ENCODE peak calls at places on chromosomes 7 and 10, in six cellular contexts. B is RWPE1, Z is A172, W is progenitor cell of endocrine pancreas, Q is hepatocyte, R is renal cortical epithelial cell. T is an unnamed sample.

GRCh38 chr10:51462076-51462779 is 237.2 kb downstream of the CSTF2T start:
- DNase-seq in Z (no peak), Q (no peak), B (peak; percentile 66), R (peak; percentile 25), W (no peak), T (no peak)

GRCh38 chr7:55180821-55181542 is 162.2 kb downstream of the EGFR start:
- DNase-seq in Z (no peak), B (no peak), R (no peak), W (no peak), Q (peak; percentile 82), T (no peak)

GRCh38 chr10:121589553-121589952 is 8.7 kb downstream of the FGFR2 start:
- DNase-seq in W (no peak), B (no peak), R (no peak), Z (no peak), Q (no peak), T (no peak)

GRCh38 chr10:114372179-114372578 is 32.1 kb downstream of the AFAP1L2 start:
- DNase-seq in W (no peak), B (no peak), Z (peak; percentile 21), Q (no peak), R (no peak), T (no peak)

GRCh38 chr7:91357379-91357778 is 93.1 kb downstream of the FZD1 start:
- DNase-seq in Z (peak; percentile 16), B (no peak), Q (no peak), R (peak; percentile 77), W (no peak), T (no peak)

GRCh38 chr10:49837685-49838084 is 75.6 kb upstream of the OGDHL start:
- DNase-seq in W (no peak), R (peak; percentile 71), Q (no peak), Z (no peak), B (no peak), T (no peak)

GRCh38 chr7:127674361-127674760 is 22.4 kb downstream of the SND1 start:
- DNase-seq in B (no peak), Q (no peak), W (no peak), Z (no peak), R (no peak), T (no peak)

GRCh38 chr7:98174334-98175259 is 36.6 kb upstream of the BHLHA15 start:
- DNase-seq in Q (no peak), Z (no peak), W (no peak), B (no peak), R (no peak), T (no peak)

GRCh38 chr7:124701955-124702354 is 63.6 kb downstream of the GPR37 start:
- DNase-seq in Z (peak; percentile 36), R (no peak), W (no peak), Q (no peak), B (peak; percentile 10), T (no peak)

GRCh38 chr7:75962607-75963382 is 31.6 kb downstream of the TMEM120A start:
- DNase-seq in R (no peak), B (no peak), Z (no peak), W (no peak), Q (peak; percentile 9), T (no peak)

GRCh38 chr7:120725376-120726039 is 132.4 kb downstream of the TSPAN12 start:
- DNase-seq in R (peak; percentile 61), B (peak; percentile 4), Z (peak; percentile 54), Q (peak; percentile 69), W (no peak), T (peak; percentile 49)

GRCh38 chr7:152414779-152415178 is 21.0 kb downstream of the KMT2C start:
- DNase-seq in Q (no peak), Z (no peak), B (no peak), W (no peak), R (no peak), T (no peak)

GRCh38 chr10:71980181-71981023 is 16.2 kb downstream of the CHST3 start:
- DNase-seq in Z (no peak), B (no peak), W (no peak), Q (no peak), R (no peak), T (no peak)

GRCh38 chr7:85600425-85600824 is 413.6 kb upstream of the SEMA3D start:
- DNase-seq in B (no peak), Z (no peak), Q (no peak), R (peak; percentile 17), W (no peak), T (no peak)

GRCh38 chr10:55283041-55283440 is 482.0 kb upstream of the PCDH15 start:
- DNase-seq in R (peak; percentile 1), W (no peak), B (no peak), Z (peak; percentile 51), Q (no peak), T (no peak)

GRCh38 chr7:143396182-143396581 is 12.5 kb downstream of the EPHA1 start:
- DNase-seq in Z (no peak), B (no peak), R (no peak), W (no peak), Q (no peak), T (no peak)

GRCh38 chr7:18753972-18754610 is 258.5 kb downstream of the HDAC9 start:
- DNase-seq in B (no peak), Z (peak; percentile 29), Q (no peak), W (no peak), R (peak; percentile 40), T (no peak)

GRCh38 chr10:27319752-27320561 is 79.4 kb upstream of the ACBD5 start:
- DNase-seq in Q (peak; percentile 59), B (peak; percentile 82), Z (no peak), W (no peak), R (peak; percentile 82), T (peak; percentile 28)

GRCh38 chr10:71457908-71458307 is 61.2 kb downstream of the CDH23 start:
- DNase-seq in B (no peak), R (no peak), Z (no peak), W (no peak), Q (no peak), T (no peak)

GRCh38 chr10:87882555-87883294 is 19.3 kb downstream of the PTEN start:
- DNase-seq in R (no peak), B (no peak), W (no peak), Q (no peak), Z (no peak), T (no peak)

GRCh38 chr7:152158801-152159587 is 133.5 kb downstream of the GALNT11 start:
- DNase-seq in B (no peak), Z (no peak), Q (no peak), R (no peak), W (no peak), T (peak; percentile 89)

GRCh38 chr7:21028186-21028989 is 241.7 kb upstream of the SP8 start:
- DNase-seq in W (no peak), Q (peak; percentile 16), B (no peak), Z (peak; percentile 44), R (peak; percentile 93), T (peak; percentile 15)

GRCh38 chr7:16026253-16027020 is 340.0 kb upstream of the MEOX2 start:
- DNase-seq in Q (no peak), W (no peak), R (no peak), Z (peak; percentile 26), B (no peak), T (no peak)

GRCh38 chr7:123665896-123666295 is 10.2 kb downstream of the LMOD2 start:
- DNase-seq in R (no peak), B (no peak), Q (no peak), Z (no peak), W (no peak), T (no peak)

GRCh38 chr7:48168159-48168558 is 3.1 kb upstream of the ABCA13 start:
- DNase-seq in W (no peak), R (peak; percentile 57), Z (peak; percentile 69), B (no peak), Q (no peak), T (no peak)

GRCh38 chr7:7897509-7897908 is 71.1 kb upstream of the GLCCI1 start:
- DNase-seq in R (peak; percentile 42), W (no peak), Z (no peak), B (no peak), Q (no peak), T (no peak)